ENCODE peak calls at places on chromosomes 12 and 14, in nine cellular contexts. B is GM23338, O is MCF 10A, F is GM12864, P is heart left ventricle, Z is heart right ventricle, X is fibroblast of the aortic adventitia, L is GM12865, Q is HFF-Myc. K is an unnamed sample.

GRCh38 chr12:126474703-126475102 is 1409.5 kb downstream of the AACS start:
- DNase-seq in B (no peak), O (peak; percentile 58), F (no peak), P (no peak), Z (no peak), X (no peak), L (no peak), Q (no peak), K (no peak)

GRCh38 chr14:29458547-29458946 is 469.1 kb downstream of the PRKD1 start:
- DNase-seq in B (no peak), O (no peak), F (no peak), P (no peak), Z (no peak), X (no peak), L (no peak), Q (no peak), K (no peak)

GRCh38 chr14:103522028-103522581 is 525 bp downstream of the CKB start:
- DNase-seq in B (peak; percentile 57), O (no peak), F (no peak), P (peak; percentile 55), Z (peak; percentile 44), X (no peak), L (no peak), Q (no peak), K (no peak)

GRCh38 chr12:29929295-29929694 is 145.6 kb upstream of the TMTC1 start:
- DNase-seq in B (no peak), O (no peak), F (no peak), P (no peak), Z (no peak), X (no peak), L (no peak), Q (no peak), K (no peak)

GRCh38 chr12:1006255-1006654 is 15.2 kb downstream of the ERC1 start:
- DNase-seq in B (no peak), O (peak; percentile 42), F (no peak), P (no peak), Z (no peak), X (no peak), L (no peak), Q (no peak), K (no peak)

GRCh38 chr14:94046696-94047250 is 20.6 kb downstream of the OTUB2 start:
- DNase-seq in B (no peak), O (no peak), F (no peak), P (no peak), Z (no peak), X (no peak), L (no peak), Q (no peak), K (no peak)

GRCh38 chr12:19208456-19208855 is 78.9 kb downstream of the PLEKHA5 start:
- DNase-seq in B (no peak), O (no peak), F (no peak), P (no peak), Z (no peak), X (no peak), L (no peak), Q (no peak), K (no peak)

GRCh38 chr14:74836251-74836957 is 39.5 kb downstream of the PROX2 start:
- DNase-seq in B (no peak), O (no peak), F (no peak), P (no peak), Z (no peak), X (peak; percentile 59), L (peak; percentile 46), Q (no peak), K (no peak)

GRCh38 chr14:58846682-58847465 is 209.1 kb downstream of the DACT1 start:
- DNase-seq in B (peak; percentile 13), O (no peak), F (no peak), P (no peak), Z (no peak), X (no peak), L (no peak), Q (no peak), K (no peak)

GRCh38 chr12:85441740-85442139 is 161.7 kb downstream of the ALX1 start:
- DNase-seq in B (no peak), O (peak; percentile 40), F (no peak), P (no peak), Z (no peak), X (peak; percentile 36), L (no peak), Q (no peak), K (no peak)

GRCh38 chr14:71166434-71166833 is 259.2 kb downstream of the PCNX1 start:
- DNase-seq in B (peak; percentile 86), O (peak; percentile 76), F (no peak), P (no peak), Z (no peak), X (peak; percentile 86), L (peak; percentile 37), Q (peak; percentile 70), K (peak; percentile 55)

GRCh38 chr14:34857689-34858449 is 17.3 kb downstream of the BAZ1A start:
- DNase-seq in B (no peak), O (no peak), F (no peak), P (no peak), Z (no peak), X (no peak), L (peak; percentile 23), Q (no peak), K (no peak)

GRCh38 chr14:100692859-100693558 is 33.7 kb upstream of the DLK1 start:
- DNase-seq in B (no peak), O (peak; percentile 96), F (no peak), P (no peak), Z (no peak), X (peak; percentile 50), L (no peak), Q (peak; percentile 80), K (no peak)

GRCh38 chr12:102879144-102879763 is 37.8 kb downstream of the PAH start:
- DNase-seq in B (peak; percentile 90), O (peak; percentile 86), F (peak; percentile 30), P (no peak), Z (no peak), X (peak; percentile 12), L (peak; percentile 77), Q (peak; percentile 41), K (peak; percentile 18)

GRCh38 chr12:56029666-56030293 is 8.9 kb downstream of the IKZF4 start:
- DNase-seq in B (peak; percentile 84), O (peak; percentile 69), F (no peak), P (no peak), Z (no peak), X (peak; percentile 83), L (peak; percentile 63), Q (no peak), K (peak; percentile 69)

GRCh38 chr14:54471641-54472040 is 17.1 kb downstream of the GMFB start:
- DNase-seq in B (no peak), O (no peak), F (no peak), P (no peak), Z (no peak), X (no peak), L (no peak), Q (no peak), K (no peak)
- TF ChIP-seq CTCF in B (no peak), O (no peak), F (no peak), P (no peak), Z (no peak), X (no peak), L (no peak), Q (no peak), K (no peak)

DNA sequence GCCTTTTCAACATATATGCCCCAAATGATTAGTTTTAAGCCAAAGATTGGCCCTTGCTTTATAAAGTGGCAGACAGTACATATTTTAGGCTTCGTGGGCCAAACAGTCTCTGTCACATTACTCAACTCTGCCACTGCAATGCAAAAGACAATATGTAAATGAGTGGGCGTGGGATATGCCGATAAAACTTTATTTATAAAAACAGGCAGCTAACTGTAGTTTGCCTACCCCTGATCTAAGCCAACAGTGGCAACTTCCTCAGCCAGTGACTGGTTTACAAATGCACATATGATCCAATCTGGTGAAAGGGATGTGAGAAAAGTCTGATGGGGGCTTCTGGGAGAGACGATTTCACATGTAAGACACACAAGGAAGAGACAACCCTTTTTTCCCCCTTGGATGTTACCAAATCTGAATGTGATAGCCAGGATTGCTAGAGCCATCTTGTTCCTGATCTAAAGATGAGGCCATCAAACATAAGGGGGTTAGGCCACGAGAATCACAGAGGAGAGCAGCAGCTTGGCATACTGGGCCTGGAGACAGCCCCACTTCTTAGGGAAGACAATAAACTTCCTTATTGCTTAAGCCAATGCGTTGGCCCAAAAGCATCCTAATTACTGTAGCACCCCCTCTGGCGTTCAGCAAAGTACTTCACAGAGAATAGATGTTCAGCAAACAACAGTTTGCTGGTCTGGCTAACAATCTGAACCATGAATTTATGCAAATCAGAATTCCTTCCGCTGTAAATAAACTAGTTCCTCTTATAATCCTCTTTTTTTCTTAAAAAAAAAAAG is 75.2 kb upstream of the TMCC3 start:
- DNase-seq in B (peak; percentile 80), O (peak; percentile 70), F (peak; percentile 21), P (no peak), Z (no peak), X (peak; percentile 49), L (peak; percentile 56), Q (peak; percentile 6), K (peak; percentile 24)
- TF ChIP-seq CTCF in B (peak; percentile 67), O (peak; percentile 49), F (peak; percentile 53), P (peak; percentile 19), Z (peak; percentile 43), X (peak; percentile 35), L (peak; percentile 31), Q (peak; percentile 37), K (peak; percentile 26)

DNA sequence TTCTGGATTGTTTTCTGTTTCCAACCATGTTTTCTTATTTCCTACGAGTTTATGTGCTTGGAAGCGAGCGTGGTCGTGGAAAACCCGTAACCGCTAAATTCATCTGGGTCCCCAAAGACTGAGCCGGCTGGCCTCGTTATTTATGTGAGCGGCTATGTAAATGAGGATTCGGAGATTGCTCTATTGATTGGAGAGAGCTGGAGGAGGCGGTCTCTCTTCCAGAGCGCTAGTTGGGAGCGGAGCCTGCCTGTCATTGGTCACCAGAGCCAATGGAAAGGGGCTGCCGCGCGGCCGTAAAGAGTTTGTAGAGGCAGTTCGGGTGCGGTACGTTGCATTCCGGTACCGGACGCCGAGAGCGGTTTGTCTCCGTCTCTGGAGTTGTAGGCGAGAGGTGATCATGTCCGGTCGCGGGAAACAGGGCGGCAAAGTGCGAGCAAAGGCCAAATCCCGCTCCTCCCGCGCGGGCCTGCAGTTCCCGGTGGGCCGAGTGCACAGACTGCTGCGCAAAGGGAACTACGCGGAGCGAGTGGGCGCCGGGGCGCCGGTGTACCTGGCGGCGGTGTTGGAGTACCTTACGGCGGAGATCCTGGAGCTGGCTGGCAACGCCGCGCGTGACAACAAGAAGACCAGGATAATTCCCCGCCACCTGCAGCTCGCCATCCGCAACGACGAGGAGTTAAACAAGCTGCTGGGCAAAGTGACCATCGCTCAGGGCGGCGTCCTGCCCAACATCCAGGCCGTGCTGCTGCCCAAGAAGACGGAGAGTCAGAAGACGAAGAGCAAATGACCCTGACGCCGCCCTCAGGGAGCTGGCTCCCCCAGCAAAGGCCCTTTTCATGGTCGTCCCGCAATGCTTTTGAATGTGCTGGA is 29.0 kb downstream of the WBP11 start:
- DNase-seq in B (peak; percentile 99), O (peak; percentile 96), F (peak; percentile 89), P (peak; percentile 97), Z (peak; percentile 91), X (peak; percentile 96), L (peak; percentile 98), Q (peak; percentile 86), K (peak; percentile 85)
- TF ChIP-seq CTCF in B (no peak), O (no peak), F (no peak), P (no peak), Z (no peak), X (no peak), L (no peak), Q (no peak), K (no peak)

DNA sequence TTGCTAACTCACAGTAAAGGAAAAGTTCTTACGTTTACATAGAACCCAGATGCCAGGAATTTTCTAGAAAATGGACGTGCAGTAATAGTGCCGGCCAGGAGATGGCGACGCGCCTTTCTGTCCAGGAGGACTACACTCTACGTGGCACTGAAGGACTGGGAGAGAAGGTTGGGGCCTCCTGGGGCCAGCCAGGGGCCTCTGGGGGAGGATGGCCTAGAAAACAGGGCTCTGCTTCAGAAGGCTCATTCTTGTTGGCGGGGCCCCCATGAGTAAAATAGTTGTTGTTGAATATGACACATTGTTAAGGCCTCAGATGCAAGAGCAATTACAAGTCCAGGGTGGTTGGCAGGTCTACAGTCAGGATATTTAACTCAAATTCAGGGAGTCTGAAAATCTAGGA is 120.1 kb upstream of the MAX start:
- DNase-seq in B (peak; percentile 84), O (peak; percentile 71), F (no peak), P (peak; percentile 49), Z (peak; percentile 55), X (peak; percentile 83), L (peak; percentile 78), Q (no peak), K (peak; percentile 47)
- TF ChIP-seq CTCF in B (peak; percentile 88), O (peak; percentile 88), F (peak; percentile 89), P (peak; percentile 68), Z (peak; percentile 79), X (peak; percentile 87), L (peak; percentile 81), Q (peak; percentile 84), K (peak; percentile 80)

K was measured in endothelial cell.